ENCODE peak calls at places on chromosome 4, in five cellular contexts. P is fibroblast of pulmonary artery, I is lower lobe of right lung, X is brain microvascular endothelial cell, G is astrocyte. S is an unnamed sample.

GRCh38 chr4:41362647-41363383 is 106.1 kb downstream of the UCHL1 start:
- DNase-seq in I (no peak), X (no peak), G (no peak), P (no peak), S (peak)

GRCh38 chr4:87007345-87008181 is 72.8 kb downstream of the AFF1 start:
- DNase-seq in X (peak), G (peak), I (peak), P (peak), S (peak)

GRCh38 chr4:188403272-188403671 is 264.0 kb downstream of the TRIML1 start:
- DNase-seq in X (no peak), I (no peak), P (no peak), G (no peak), S (no peak)

GRCh38 chr4:20684852-20685763 is 15.2 kb upstream of the PACRGL start:
- DNase-seq in I (no peak), P (peak), G (no peak), X (no peak), S (no peak)

GRCh38 chr4:40087799-40088366 is 31.2 kb downstream of the N4BP2 start:
- DNase-seq in X (no peak), P (no peak), G (no peak), I (no peak), S (no peak)

GRCh38 chr4:110196871-110197420 is 1.5 kb downstream of the ELOVL6 start:
- DNase-seq in I (no peak), P (no peak), X (no peak), G (peak), S (peak)

GRCh38 chr4:79297029-79297428 is 28.8 kb downstream of the NAA11 start:
- DNase-seq in X (no peak), P (no peak), I (no peak), G (no peak), S (no peak)

GRCh38 chr4:173121044-173121685 is 47.4 kb upstream of the GALNT7 start:
- DNase-seq in X (peak), G (peak), I (no peak), P (peak), S (no peak)

GRCh38 chr4:81541546-81541945 is 69.8 kb upstream of the RASGEF1B start:
- DNase-seq in P (no peak), X (no peak), I (no peak), G (no peak), S (no peak)

GRCh38 chr4:8311096-8312068 is 41.8 kb downstream of the HTRA3 start:
- DNase-seq in X (no peak), I (peak), P (no peak), G (no peak), S (no peak)

GRCh38 chr4:165058676-165059075 is 5.0 kb downstream of the TRIM75 start:
- DNase-seq in G (no peak), X (no peak), I (no peak), P (no peak), S (no peak)

GRCh38 chr4:54103190-54103574 is 3.2 kb downstream of the GSX2 start:
- DNase-seq in P (no peak), I (no peak), G (no peak), X (no peak), S (peak)

GRCh38 chr4:4860803-4861591 is 1.5 kb downstream of the MSX1 start:
- DNase-seq in X (peak), G (no peak), P (peak), I (no peak), S (no peak)
- H3K4me3 ChIP-seq in X (peak), G (peak), P (peak), I (peak), S (peak)

DNA sequence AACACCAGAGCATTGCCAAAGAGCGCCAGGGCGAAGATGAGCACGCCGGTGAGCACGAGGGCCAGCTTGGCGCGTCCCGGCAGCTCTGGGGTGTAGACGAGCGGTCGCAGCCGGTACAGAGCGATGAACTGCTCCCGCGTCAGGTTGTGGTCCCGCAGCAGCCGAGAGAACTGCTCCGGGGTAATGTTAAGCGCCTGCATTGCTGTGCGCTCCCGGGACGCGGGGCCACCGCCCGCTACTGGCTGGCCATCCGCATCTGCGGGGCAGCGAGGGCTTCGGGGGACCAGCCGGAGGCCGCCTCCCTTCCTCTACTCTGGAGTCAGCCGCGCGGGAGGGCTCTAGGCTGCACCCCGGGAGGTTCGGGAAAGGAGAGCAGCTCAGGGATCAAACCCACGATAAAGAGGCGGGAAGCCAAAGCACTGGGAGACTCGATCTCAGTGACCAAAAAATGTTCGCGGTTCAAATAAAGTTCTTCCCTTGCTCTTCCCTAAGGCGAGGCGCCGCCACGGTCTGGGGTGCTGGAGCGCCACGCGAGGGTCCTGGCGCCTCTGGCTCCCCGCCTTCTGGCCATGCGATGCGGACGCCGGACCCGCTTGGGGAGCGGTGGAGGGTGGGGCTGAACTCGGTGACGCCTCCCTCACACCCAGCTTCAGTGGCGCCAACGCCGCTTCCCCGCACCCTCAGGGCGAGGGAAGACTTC is at the start of gene QRFPR:
- DNase-seq in G (no peak), X (no peak), P (no peak), I (no peak), S (peak)
- H3K4me3 ChIP-seq in G (peak), X (peak), P (peak), I (peak), S (peak)

DNA sequence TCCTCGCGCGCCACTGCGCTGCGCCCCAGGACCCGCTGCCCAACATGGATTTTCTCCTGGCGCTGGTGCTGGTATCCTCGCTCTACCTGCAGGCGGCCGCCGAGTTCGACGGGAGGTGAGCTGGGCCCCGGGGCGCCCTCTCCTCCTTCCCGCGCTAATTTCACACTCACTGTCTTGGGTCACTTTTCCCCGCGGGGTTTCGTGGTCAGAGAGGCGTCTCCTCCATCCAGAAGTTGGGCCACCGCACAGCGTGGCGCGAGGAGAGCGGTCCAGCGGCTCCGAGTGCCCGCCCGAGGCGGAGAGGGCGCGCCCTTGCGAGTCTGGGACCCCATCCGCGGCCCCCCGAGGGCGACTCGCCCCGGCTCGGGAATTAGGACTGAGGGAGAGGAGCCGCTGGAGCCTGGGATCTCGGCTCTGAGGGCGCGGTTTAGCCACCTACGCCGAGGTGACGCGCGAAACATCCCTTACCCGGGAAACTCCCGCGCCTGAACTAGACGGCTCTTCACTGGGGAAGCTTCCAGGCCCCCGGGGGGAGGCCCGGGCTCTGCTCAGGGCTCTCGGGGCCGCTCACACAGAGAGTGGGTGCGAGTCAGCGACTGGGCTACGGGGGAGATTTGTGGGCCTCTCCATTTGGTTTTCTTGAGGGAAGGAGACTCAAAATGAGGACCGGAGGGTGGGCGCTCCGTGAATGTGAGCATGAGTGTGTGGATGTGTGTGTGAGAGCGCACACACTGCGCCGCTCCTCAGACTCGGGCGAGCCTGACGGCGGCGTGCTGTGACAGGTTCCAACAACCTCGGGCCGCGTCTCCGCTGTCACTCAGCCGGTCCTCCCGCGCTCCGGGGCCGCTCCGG is 564 bp downstream of the NPNT start:
- DNase-seq in P (no peak), G (peak), X (no peak), I (peak), S (peak)
- H3K4me3 ChIP-seq in P (no peak), G (peak), X (peak), I (peak), S (peak)

DNA sequence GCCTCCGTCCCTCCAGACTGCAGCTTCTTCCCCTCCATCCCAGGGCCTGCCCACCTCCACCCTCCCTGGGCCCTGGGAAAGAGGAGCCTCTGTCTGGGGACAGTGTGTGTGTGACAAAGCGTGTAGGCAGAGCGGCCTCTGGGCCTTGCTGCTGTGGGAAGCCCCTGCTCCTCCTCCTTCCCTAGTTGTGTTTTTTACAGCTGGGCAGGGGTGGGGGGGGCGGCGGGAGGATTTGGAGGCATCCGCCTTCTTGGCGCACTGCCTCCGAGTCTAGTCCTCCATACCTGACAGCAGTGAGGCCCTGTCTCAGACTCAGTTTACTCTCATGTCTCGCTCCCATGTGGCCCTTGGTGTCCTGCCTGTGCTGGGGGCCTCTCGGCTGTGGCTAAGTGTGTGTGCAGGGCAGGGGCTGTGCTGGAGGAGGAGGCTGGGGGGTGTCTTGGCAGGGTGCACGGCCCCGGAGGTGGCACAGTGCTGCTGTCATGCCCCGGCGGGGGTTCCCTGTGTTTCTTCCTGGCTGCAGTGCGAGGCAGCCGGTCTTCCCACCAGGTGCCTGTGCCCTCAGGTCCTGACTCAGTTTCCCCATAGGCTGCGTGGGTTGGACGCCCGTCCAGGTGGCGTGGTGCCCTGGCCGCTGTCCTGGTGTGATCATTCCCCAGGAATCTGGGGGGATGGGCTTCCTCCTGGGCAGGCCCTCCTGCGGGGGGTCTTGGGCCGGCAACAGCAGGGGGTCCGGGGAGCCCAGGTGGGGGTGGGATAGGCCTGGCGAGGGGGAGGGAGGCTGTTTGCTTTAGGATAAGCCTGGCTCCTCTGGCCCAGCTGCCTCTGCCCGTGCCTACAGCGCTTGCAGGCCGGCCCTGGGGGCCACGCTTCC is 7.0 kb downstream of the FGFRL1 start:
- DNase-seq in I (no peak), P (no peak), X (no peak), G (no peak), S (no peak)
- H3K4me3 ChIP-seq in I (no peak), P (no peak), X (no peak), G (no peak), S (no peak)

DNA sequence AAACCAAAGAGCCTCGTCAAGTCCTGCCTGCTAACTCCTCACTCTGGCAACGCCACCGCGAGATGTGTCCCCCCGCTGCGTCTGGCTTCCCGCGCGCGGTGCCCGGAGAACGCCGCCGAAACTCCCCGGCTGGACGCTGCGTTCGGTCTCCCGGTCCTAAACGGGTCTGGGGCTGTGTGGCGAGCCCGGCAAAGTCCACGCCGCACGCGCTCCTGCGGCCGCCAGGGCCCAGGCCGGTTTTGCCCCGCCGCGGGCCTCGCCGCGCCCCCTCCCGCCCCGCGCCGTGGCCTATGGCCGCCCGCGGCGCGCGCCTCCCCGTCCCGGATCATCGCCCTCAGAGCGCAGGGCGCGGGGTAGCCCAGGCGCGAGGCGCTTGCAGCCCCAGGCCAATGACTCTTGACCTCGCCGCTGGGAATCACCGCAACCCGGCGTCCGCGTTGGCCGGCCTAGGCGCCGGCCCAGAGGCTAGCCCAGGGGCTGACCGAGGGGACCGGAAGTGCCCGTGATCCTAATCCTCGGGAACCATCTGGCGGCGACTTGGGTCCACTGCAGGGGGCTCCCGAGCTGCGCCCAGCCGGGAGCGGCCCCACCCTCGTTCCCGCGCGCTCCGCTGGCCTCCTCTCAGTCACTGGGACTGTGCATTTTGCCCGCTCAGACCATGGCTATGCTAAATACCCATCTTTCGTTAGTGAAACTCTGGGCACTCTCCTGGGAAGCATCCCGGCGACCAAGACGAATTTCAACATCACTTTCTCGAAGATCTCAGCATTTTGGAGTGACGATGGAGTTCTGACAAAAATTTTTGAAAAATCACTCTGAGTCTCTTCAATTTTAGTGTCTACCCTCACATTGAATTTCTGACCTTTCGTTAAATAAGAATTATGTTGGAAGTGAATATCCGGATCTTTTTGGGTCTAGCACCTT is at the start of gene AADAT:
- DNase-seq in G (peak), X (peak), P (peak), I (peak), S (peak)
- H3K4me3 ChIP-seq in G (peak), X (peak), P (peak), I (peak), S (peak)

GRCh38 chr4:7301126-7301785 is 108.9 kb downstream of the SORCS2 start:
- DNase-seq in X (no peak), G (no peak), P (no peak), I (no peak), S (peak)
- H3K4me3 ChIP-seq in X (no peak), G (no peak), P (no peak), I (no peak), S (no peak)

DNA sequence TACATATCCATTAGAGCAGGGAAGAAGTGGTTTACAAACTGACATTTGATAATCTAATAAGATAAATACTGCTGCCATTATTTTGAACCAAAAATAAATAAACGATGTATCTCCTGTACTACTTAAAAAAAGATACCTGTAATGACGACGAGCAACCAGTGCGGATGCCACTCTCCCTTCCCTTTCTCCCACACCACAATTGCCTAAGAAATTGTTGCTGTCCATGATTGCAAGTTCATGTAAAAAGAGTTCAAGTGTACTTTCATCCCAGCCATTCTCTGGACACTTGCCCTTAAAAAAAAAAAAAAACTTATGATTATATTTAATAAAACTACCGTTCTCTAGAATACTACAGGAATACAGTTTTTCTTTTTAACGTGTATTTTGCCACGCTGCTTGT is 1.4 kb downstream of the SEPSECS start:
- DNase-seq in G (no peak), I (no peak), P (no peak), X (no peak), S (no peak)
- H3K4me3 ChIP-seq in G (no peak), I (no peak), P (no peak), X (no peak), S (no peak)